ENCODE peak calls at places on chromosomes 6 and 20, in eight cellular contexts. O, K, J, U, G, R, B and V are unnamed samples.

GRCh38 chr20:54199721-54200176 is 8.1 kb upstream of the PFDN4 start:
- DNase-seq in O (peak; percentile 69), K (peak; percentile 63), J (peak; percentile 73), U (peak; percentile 64), G (peak; percentile 46), R (peak; percentile 80), B (peak; percentile 54), V (peak; percentile 86)

GRCh38 chr20:3175270-3175669 is 1.9 kb upstream of the LZTS3 start:
- DNase-seq in O (no peak), K (no peak), J (no peak), U (no peak), G (no peak), R (no peak), B (no peak), V (no peak)

GRCh38 chr20:60138263-60139127 is 180.3 kb downstream of the CDH26 start:
- DNase-seq in O (no peak), K (no peak), J (no peak), U (peak; percentile 6), G (no peak), R (peak; percentile 27), B (no peak), V (peak; percentile 13)

GRCh38 chr6:135692426-135692825 is 159.1 kb upstream of the PDE7B start:
- DNase-seq in O (no peak), K (no peak), J (no peak), U (no peak), G (no peak), R (no peak), B (no peak), V (no peak)

GRCh38 chr20:4329232-4329631 is 313.9 kb upstream of the RNF24 start:
- DNase-seq in O (no peak), K (no peak), J (no peak), U (no peak), G (no peak), R (no peak), B (no peak), V (no peak)

GRCh38 chr20:24837721-24838456 is 111.2 kb upstream of the CST7 start:
- DNase-seq in O (no peak), K (no peak), J (no peak), U (no peak), G (no peak), R (peak; percentile 83), B (no peak), V (no peak)

GRCh38 chr6:90362273-90362672 is 65.6 kb upstream of the BACH2 start:
- DNase-seq in O (no peak), K (no peak), J (no peak), U (no peak), G (no peak), R (peak; percentile 58), B (no peak), V (peak; percentile 39)

GRCh38 chr6:1113921-1114320 is 198.0 kb upstream of the FOXQ1 start:
- DNase-seq in O (no peak), K (no peak), J (no peak), U (no peak), G (no peak), R (no peak), B (no peak), V (no peak)

GRCh38 chr6:100454571-100455229 is 10.0 kb downstream of the SIM1 start:
- DNase-seq in O (no peak), K (no peak), J (no peak), U (no peak), G (no peak), R (no peak), B (no peak), V (no peak)

GRCh38 chr6:134521116-134521501 is 203.2 kb upstream of the SGK1 start:
- DNase-seq in O (no peak), K (no peak), J (no peak), U (no peak), G (no peak), R (no peak), B (no peak), V (no peak)

GRCh38 chr6:138084904-138085838 is 22.0 kb downstream of the PERP start:
- DNase-seq in O (no peak), K (no peak), J (no peak), U (no peak), G (no peak), R (no peak), B (no peak), V (no peak)

GRCh38 chr6:51830666-51831065 is 256.7 kb downstream of the PKHD1 start:
- DNase-seq in O (no peak), K (no peak), J (no peak), U (no peak), G (no peak), R (peak; percentile 44), B (no peak), V (no peak)

GRCh38 chr6:137417411-137417810 is 76.8 kb downstream of the OLIG3 start:
- DNase-seq in O (no peak), K (no peak), J (no peak), U (no peak), G (no peak), R (peak; percentile 2), B (no peak), V (peak; percentile 23)

GRCh38 chr6:167933290-167933689 is 64.2 kb upstream of the KIF25 start:
- DNase-seq in O (no peak), K (no peak), J (no peak), U (no peak), G (no peak), R (peak; percentile 35), B (no peak), V (no peak)

DNA sequence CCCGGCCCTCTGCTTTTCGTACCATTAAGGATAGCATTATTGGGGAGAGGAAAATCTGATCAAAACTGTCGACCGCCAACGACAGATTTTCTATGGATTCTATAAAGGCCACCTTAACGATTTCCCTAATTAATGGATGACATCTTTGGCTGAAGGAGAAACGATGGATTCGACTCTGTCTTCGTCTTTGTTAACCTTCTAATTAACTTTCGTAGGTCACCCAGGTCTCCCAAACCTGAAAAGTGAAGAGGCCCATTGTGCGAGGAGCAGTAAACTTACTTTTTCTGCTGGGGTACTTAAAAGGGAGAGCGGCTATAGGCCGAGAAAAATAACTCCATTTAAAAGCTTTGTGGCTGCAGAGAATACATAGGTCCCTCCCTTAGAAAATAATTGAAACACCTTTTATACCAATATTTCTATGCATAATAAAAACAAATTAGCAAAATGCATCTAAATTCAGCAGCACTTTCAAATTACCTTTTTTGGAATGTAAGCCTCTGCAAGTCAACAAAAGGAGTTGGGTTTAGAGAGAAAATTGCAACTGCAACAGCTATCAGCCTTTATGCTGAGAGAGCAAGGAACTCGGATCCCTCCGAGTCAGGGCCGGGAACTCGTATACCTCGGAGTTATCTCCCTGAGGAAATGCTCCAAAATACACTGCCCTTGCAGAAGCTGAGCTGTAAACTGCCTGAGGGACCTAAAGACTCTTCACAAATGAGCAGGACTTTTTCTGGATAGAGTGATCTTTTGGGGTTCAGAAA is 31.4 kb upstream of the NR2E1 start:
- DNase-seq in O (no peak), K (no peak), J (peak; percentile 61), U (no peak), G (no peak), R (no peak), B (no peak), V (no peak)
- H3K4me3 ChIP-seq in O (peak overlapping the region; percentile 53), K (peak overlapping the region; percentile 39), J (peak overlapping the region; percentile 42), U (no peak overlapping the region), G (peak overlapping the region; percentile 37), R (peak overlapping the region; percentile 47), B (peak overlapping the region; percentile 47), V (peak overlapping the region; percentile 36)

GRCh38 chr6:118630928-118631327 is 20.5 kb downstream of the CEP85L start:
- DNase-seq in O (no peak), K (no peak), J (no peak), U (no peak), G (no peak), R (no peak), B (no peak), V (no peak)
- H3K4me3 ChIP-seq in O (no peak overlapping the region), K (no peak overlapping the region), J (no peak overlapping the region), U (no peak overlapping the region), G (no peak overlapping the region), R (no peak overlapping the region), B (no peak overlapping the region), V (no peak overlapping the region)

DNA sequence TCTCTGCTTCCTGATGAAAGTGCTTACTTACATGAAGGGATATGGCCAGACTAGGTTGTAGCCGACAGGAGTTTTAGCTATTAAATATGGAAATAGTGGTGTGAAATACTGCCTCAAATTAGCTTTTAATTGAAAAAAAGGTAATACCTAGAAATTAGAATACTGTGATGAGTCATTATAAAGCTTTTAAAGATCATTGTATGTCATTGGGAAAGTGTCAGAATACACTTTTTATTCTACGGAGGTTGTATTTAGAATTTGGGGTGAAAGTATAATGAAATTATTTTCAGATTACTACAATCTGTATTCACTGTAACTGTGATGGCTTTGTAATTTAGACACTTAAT is 2.2 kb downstream of the LOC128125822 start:
- DNase-seq in O (no peak), K (no peak), J (no peak), U (no peak), G (no peak), R (no peak), B (no peak), V (no peak)
- H3K4me3 ChIP-seq in O (peak overlapping the region; percentile 74), K (peak overlapping the region; percentile 90), J (peak overlapping the region; percentile 95), U (peak overlapping the region; percentile 85), G (peak overlapping the region; percentile 13), R (peak overlapping the region; percentile 95), B (peak overlapping the region; percentile 87), V (peak overlapping the region; percentile 91)

GRCh38 chr20:44218441-44218840 is 7.9 kb upstream of the OSER1 start:
- DNase-seq in O (no peak), K (no peak), J (no peak), U (no peak), G (peak; percentile 77), R (no peak), B (no peak), V (no peak)

GRCh38 chr20:44219287-44219686 is 8.7 kb upstream of the OSER1 start:
- DNase-seq in O (no peak), K (no peak), J (no peak), U (no peak), G (peak; percentile 44), R (no peak), B (no peak), V (no peak)

GRCh38 chr20:44215125-44215524 is 4.6 kb upstream of the OSER1 start:
- DNase-seq in O (peak; percentile 82), K (peak; percentile 62), J (peak; percentile 75), U (peak; percentile 72), G (peak; percentile 82), R (no peak), B (peak; percentile 67), V (peak; percentile 79)

GRCh38 chr20:44219791-44220190 is 9.2 kb upstream of the OSER1 start:
- DNase-seq in O (no peak), K (no peak), J (no peak), U (no peak), G (no peak), R (no peak), B (no peak), V (no peak)

DNA sequence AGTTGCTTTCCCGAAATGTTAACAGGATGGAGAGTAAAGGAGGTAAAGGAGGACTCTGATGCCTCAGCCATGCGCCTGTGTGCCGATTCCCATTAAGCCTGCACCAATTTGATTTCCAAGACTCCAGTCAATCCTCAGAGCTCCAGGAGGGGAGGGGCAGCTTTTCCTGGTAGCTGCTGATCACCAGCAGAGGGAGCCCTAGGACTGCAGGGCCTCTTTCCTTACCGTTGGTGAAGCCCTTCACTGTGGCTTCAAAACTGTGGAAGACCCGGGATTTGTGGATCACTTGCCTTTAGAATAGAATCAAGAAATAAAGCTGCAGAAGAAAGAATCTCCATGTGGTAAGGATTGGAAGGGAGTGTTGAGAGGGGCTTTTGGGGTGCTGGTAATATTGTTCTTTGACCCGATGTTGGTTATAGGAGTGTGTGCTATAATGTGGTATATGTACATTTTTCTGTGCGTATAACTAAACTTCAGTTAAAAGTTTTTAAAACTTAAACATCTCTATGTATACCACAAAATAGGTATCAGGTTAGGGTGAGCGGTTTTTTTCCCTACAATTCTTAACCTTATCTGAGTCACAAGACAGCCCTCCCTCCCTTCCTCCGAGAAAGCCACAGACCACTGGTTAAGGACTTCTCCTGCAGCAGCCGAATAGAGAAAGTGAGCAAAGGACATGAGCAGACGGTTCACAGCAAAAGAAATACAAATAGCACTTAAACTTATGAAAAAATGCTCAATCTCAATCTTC is 6.9 kb upstream of the OSER1 start:
- DNase-seq in O (peak; percentile 87), K (peak; percentile 52), J (peak; percentile 86), U (peak; percentile 68), G (peak; percentile 73), R (peak; percentile 56), B (peak; percentile 71), V (peak; percentile 80)
- H3K4me3 ChIP-seq in O (no peak overlapping the region), K (no peak overlapping the region), J (no peak overlapping the region), U (no peak overlapping the region), G (peak overlapping the region; percentile 47), R (no peak overlapping the region), B (peak overlapping the region; percentile 35), V (no peak overlapping the region)